ENCODE peak calls at places on chromosomes 7 and 10, in eight cellular contexts. J is Peyer's patch, E is A549, H is body of pancreas, X is endothelial cell of umbilical vein, C is lower leg skin, B is H54, V is IMR-90. D is an unnamed sample.

GRCh38 chr7:133345690-133346421 is 93.0 kb downstream of the EXOC4 start:
- DNase-seq in J (no peak), X (no peak), V (no peak), H (no peak), B (no peak), E (no peak), C (no peak), D (no peak)

GRCh38 chr10:31618541-31619291 is 299.7 kb downstream of the ZEB1 start:
- DNase-seq in H (no peak), J (peak; percentile 45), X (no peak), V (peak; percentile 75), E (no peak), B (no peak), C (no peak), D (no peak)

GRCh38 chr7:25950488-25951413 is 201.2 kb upstream of the NFE2L3 start:
- DNase-seq in X (peak; percentile 28), V (peak; percentile 4), J (peak; percentile 97), H (peak; percentile 98), B (no peak), C (peak; percentile 92), E (peak; percentile 28), D (peak; percentile 96)

GRCh38 chr7:29344334-29344978 is 149.9 kb downstream of the CHN2 start:
- DNase-seq in J (no peak), B (no peak), E (no peak), H (no peak), V (no peak), C (no peak), X (no peak), D (no peak)

GRCh38 chr7:105489409-105489808 is 32.7 kb downstream of the PUS7 start:
- DNase-seq in H (no peak), E (no peak), J (no peak), C (no peak), X (no peak), B (no peak), V (no peak), D (no peak)

GRCh38 chr10:132700168-132701098 is 85.5 kb downstream of the NKX6-2 start:
- DNase-seq in V (peak; percentile 58), J (peak; percentile 46), E (no peak), C (no peak), X (no peak), B (no peak), H (peak; percentile 5), D (peak; percentile 72)

GRCh38 chr7:7122033-7122478 is 60.3 kb upstream of the C1GALT1 start:
- DNase-seq in C (no peak), X (no peak), V (no peak), B (no peak), J (no peak), E (no peak), H (no peak), D (no peak)

GRCh38 chr7:127514499-127514898 is 70.9 kb downstream of the GCC1 start:
- DNase-seq in E (peak; percentile 31), V (peak; percentile 39), C (no peak), B (no peak), J (no peak), H (no peak), X (peak; percentile 21), D (no peak)

GRCh38 chr10:1360581-1361164 is 304.5 kb downstream of the WDR37 start:
- DNase-seq in C (no peak), X (no peak), E (no peak), B (no peak), J (no peak), H (no peak), V (no peak), D (no peak)

GRCh38 chr10:35916791-35917190 is 274.7 kb upstream of the FZD8 start:
- DNase-seq in H (no peak), E (no peak), B (no peak), X (no peak), C (no peak), V (peak; percentile 61), J (no peak), D (no peak)

GRCh38 chr7:138565451-138566114 is 105.5 kb downstream of the TRIM24 start:
- DNase-seq in E (no peak), H (no peak), V (peak; percentile 78), B (no peak), C (no peak), X (peak; percentile 16), J (no peak), D (no peak)

GRCh38 chr10:48547061-48547895 is 57.6 kb downstream of the ARHGAP22 start:
- DNase-seq in E (no peak), B (no peak), H (no peak), J (no peak), C (no peak), V (no peak), X (no peak), D (no peak)

GRCh38 chr10:49015700-49016099 is 76.1 kb upstream of the LRRC18 start:
- DNase-seq in V (no peak), B (no peak), J (no peak), E (no peak), X (no peak), H (no peak), C (no peak), D (no peak)

GRCh38 chr7:143419880-143420279 is 11.2 kb upstream of the EPHA1 start:
- DNase-seq in E (no peak), C (no peak), J (no peak), V (no peak), B (no peak), X (no peak), H (peak; percentile 42), D (peak; percentile 56)

GRCh38 chr7:99393363-99394187 is 14.8 kb downstream of the PDAP1 start:
- DNase-seq in B (no peak), X (no peak), V (no peak), J (no peak), C (no peak), H (no peak), E (no peak), D (no peak)

GRCh38 chr10:110141747-110142625 is 65.4 kb upstream of the MXI1 start:
- DNase-seq in C (no peak), X (no peak), E (no peak), B (no peak), J (peak; percentile 81), H (peak; percentile 88), V (no peak), D (peak; percentile 66)

GRCh38 chr10:123597676-123598075 is 68.5 kb upstream of the GPR26 start:
- DNase-seq in C (no peak), B (no peak), V (no peak), X (no peak), E (no peak), J (no peak), H (no peak), D (no peak)

GRCh38 chr7:17307033-17307432 is 8.6 kb downstream of the AHR start:
- DNase-seq in C (peak; percentile 43), V (peak; percentile 9), J (no peak), E (no peak), B (no peak), X (no peak), H (peak; percentile 26), D (no peak)

GRCh38 chr10:51698473-51699063 is 827 bp downstream of the CSTF2T start:
- DNase-seq in V (no peak), B (no peak), C (peak; percentile 30), H (no peak), J (peak; percentile 48), E (no peak), X (no peak), D (no peak)

GRCh38 chr10:51700228-51700835 is 937 bp upstream of the CSTF2T start:
- DNase-seq in H (peak; percentile 68), C (peak; percentile 28), B (peak; percentile 8), V (no peak), E (no peak), J (no peak), X (no peak), D (peak; percentile 17)

GRCh38 chr10:51696251-51696650 is 3.1 kb downstream of the CSTF2T start:
- DNase-seq in B (no peak), H (no peak), V (no peak), C (no peak), X (no peak), E (no peak), J (no peak), D (no peak)

GRCh38 chr10:51699145-51699474 is 285 bp downstream of the CSTF2T start:
- DNase-seq in J (no peak), H (no peak), C (no peak), V (no peak), X (no peak), E (no peak), B (no peak), D (no peak)

DNA sequence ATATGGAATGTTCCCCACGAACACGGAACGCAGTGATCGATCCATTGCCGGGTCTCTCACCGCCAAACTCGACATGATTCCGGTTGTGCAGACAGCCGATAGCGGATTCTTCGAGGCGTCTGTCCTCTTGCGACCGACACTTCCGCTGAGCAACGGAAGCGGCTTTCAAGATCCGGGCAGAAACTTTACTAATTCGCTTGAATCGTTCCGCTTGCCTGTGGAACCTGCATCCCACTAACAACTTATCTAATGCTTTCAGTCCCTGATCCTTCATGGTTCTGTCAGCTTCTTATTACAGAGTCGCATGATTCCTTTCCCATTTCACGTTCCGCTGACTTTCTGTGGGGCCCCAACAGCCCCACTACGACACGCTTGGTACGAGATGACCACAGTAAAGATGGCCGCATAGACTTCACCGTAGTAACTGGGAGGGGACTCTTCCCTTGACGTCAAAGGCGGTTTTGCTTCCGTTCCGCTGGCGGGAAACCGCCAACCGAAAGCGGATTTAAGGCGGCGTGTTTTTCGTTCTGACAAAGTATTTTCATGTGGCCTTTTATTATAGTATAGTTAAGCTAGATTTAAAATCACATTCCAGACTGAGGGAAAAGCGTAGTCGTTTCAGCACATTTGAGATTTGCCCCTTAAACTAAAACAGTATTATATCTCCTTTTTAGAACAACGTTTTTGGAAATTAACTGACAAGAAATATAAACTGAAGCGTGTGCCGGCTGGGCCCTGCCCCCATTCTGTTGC is at the start of gene CSTF2T:
- DNase-seq in C (peak; percentile 88), E (peak; percentile 50), B (peak; percentile 29), X (peak; percentile 93), V (peak; percentile 96), H (peak; percentile 89), J (peak; percentile 96), D (peak; percentile 93)
- TF ChIP-seq POLR2A in C (no peak), E (peak; percentile 73), B (peak; percentile 76), X (peak; percentile 83), V (peak; percentile 68), H (peak; percentile 76), J (peak; percentile 46), D (peak; percentile 50)

GRCh38 chr7:4683043-4683883 is 1.2 kb downstream of the FOXK1 start:
- DNase-seq in X (no peak), V (no peak), E (no peak), H (peak; percentile 24), B (no peak), J (peak; percentile 54), C (no peak), D (peak; percentile 47)
- TF ChIP-seq POLR2A in X (no peak), V (peak; percentile 44), E (no peak), H (no peak), B (no peak), J (no peak), C (no peak), D (no peak)

GRCh38 chr10:62492012-62492869 is 118.1 kb downstream of the ZNF365 start:
- DNase-seq in J (no peak), C (peak; percentile 16), E (no peak), H (no peak), X (peak; percentile 6), V (peak; percentile 25), B (no peak), D (no peak)
- TF ChIP-seq POLR2A in J (no peak), C (no peak), E (no peak), H (no peak), X (no peak), V (no peak), B (no peak), D (no peak)

DNA sequence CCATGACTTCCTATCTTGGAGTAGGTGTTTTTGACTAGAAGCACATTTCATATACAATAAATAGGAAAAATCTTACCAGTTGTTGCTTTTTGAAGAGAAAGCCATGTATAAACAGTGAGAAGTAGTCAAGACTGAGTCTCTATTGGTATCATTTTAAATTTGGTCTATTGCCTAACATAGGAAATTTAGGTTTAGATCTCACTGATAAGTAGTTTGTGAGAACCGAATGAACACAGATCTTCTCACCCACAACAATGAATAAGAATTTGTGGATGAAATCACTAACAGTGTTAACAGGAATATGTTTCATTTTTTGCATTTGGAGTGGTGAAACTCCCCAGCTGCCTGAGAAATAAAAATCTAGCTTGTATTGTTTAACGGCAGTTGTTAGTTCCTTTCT is 387.3 kb downstream of the BBS9 start:
- DNase-seq in H (no peak), E (no peak), X (no peak), J (no peak), C (no peak), B (no peak), V (no peak), D (no peak)
- TF ChIP-seq POLR2A in H (no peak), E (no peak), X (no peak), J (no peak), C (no peak), B (no peak), V (no peak), D (no peak)

D was measured in transverse colon.